ENCODE peak calls at places on chromosomes 16 and 17, in six cellular contexts. J, N, I, C, L and P are unnamed samples.
A peak's percentile ranks its signal among the peaks of the same experiment; 100 is the strongest.

GRCh38 chr17:16423226-16423872 is 8.0 kb downstream of the TRPV2 start:
- DNase-seq in J (no peak), N (no peak), C (no peak), I (no peak), L (no peak), P (no peak)

GRCh38 chr17:19569785-19570496 is 36.3 kb downstream of the SLC47A1 start:
- DNase-seq in L (no peak), N (no peak), C (no peak), I (no peak), J (peak; percentile 29), P (no peak)

GRCh38 chr17:39527220-39527813 is 66.0 kb downstream of the CDK12 start:
- DNase-seq in C (no peak), L (no peak), J (no peak), I (peak; percentile 15), N (peak; percentile 17), P (no peak)

GRCh38 chr16:88063201-88063773 is 112.1 kb downstream of the BANP start:
- DNase-seq in L (no peak), N (peak; percentile 36), I (peak; percentile 91), J (peak; percentile 13), C (peak; percentile 65), P (peak; percentile 54)

GRCh38 chr17:7204828-7205461 is 14.7 kb downstream of the DLG4 start:
- DNase-seq in J (peak; percentile 62), L (peak; percentile 89), I (peak; percentile 85), C (peak; percentile 89), N (peak; percentile 59), P (peak; percentile 84)

GRCh38 chr16:86827521-86827920 is 249.2 kb downstream of the FOXL1 start:
- DNase-seq in I (no peak), J (no peak), C (no peak), N (no peak), L (peak; percentile 13), P (no peak)

GRCh38 chr16:79612207-79612606 is 11.7 kb upstream of the MAF start:
- DNase-seq in N (no peak), C (no peak), I (peak; percentile 57), J (no peak), L (no peak), P (no peak)

GRCh38 chr17:59105852-59106462 is 723 bp downstream of the TRIM37 start:
- DNase-seq in C (peak; percentile 82), N (peak; percentile 42), J (peak; percentile 80), L (peak; percentile 79), I (peak; percentile 34), P (peak; percentile 72)

GRCh38 chr17:40552806-40553693 is 12.2 kb downstream of the CCR7 start:
- DNase-seq in J (peak; percentile 68), N (no peak), I (no peak), C (no peak), L (peak; percentile 67), P (no peak)

GRCh38 chr17:65564793-65565192 is 3.3 kb upstream of the AXIN2 start:
- DNase-seq in L (no peak), C (no peak), I (peak; percentile 54), N (no peak), J (peak; percentile 43), P (peak; percentile 10)

GRCh38 chr17:73820686-73821448 is 176.6 kb upstream of the SDK2 start:
- DNase-seq in L (no peak), N (no peak), C (no peak), I (no peak), J (peak; percentile 12), P (no peak)
- H3K4me3 ChIP-seq in L (no peak overlapping the region), N (no peak overlapping the region), C (no peak overlapping the region), I (no peak overlapping the region), J (no peak overlapping the region), P (no peak overlapping the region)

GRCh38 chr17:50636145-50636803 is 1.6 kb downstream of the ABCC3 start:
- DNase-seq in C (no peak), L (no peak), J (no peak), I (no peak), N (no peak), P (no peak)
- H3K4me1 ChIP-seq in C (peaks cover 36% of the 10 kb centered on the region), L (peaks cover 58% of the 10 kb centered on the region), J (peaks cover 40% of the 10 kb centered on the region), I (peaks cover 32% of the 10 kb centered on the region), N (peaks cover 29% of the 10 kb centered on the region), P (peaks cover 77% of the 10 kb centered on the region)

DNA sequence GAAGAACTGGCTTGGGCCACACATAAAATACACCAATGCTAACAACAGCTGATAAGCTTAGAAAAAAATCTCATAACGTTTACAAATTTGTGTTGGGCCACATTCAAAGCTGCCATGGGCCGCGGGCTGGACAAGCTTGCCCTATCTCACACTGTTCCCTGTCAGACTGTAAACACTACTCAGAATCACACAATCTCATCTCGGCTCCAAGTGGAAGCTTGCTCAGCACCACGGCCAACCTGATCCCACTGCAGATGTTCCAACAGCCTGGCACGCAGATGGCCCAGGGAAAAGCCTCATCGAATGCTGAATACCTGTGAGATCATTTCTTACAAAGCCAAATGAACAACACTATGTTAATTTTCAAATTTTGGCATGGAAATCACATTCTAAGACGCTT is 125.8 kb downstream of the ANKRD11 start:
- DNase-seq in L (no peak), J (no peak), N (no peak), I (peak; percentile 61), C (no peak), P (no peak)
- H3K4me3 ChIP-seq in L (no peak overlapping the region), J (no peak overlapping the region), N (no peak overlapping the region), I (no peak overlapping the region), C (no peak overlapping the region), P (no peak overlapping the region)

GRCh38 chr16:67423634-67424575 is 7.0 kb upstream of the HSD11B2 start:
- DNase-seq in J (peak; percentile 63), N (no peak), L (no peak), I (no peak), C (no peak), P (no peak)

GRCh38 chr16:67425046-67425445 is 5.9 kb upstream of the HSD11B2 start:
- DNase-seq in N (no peak), J (no peak), C (no peak), L (no peak), I (no peak), P (no peak)

GRCh38 chr16:67425581-67425980 is 5.3 kb upstream of the HSD11B2 start:
- DNase-seq in C (no peak), L (no peak), I (no peak), N (no peak), J (no peak), P (no peak)

GRCh38 chr16:67426950-67427349 is 4.0 kb upstream of the HSD11B2 start:
- DNase-seq in I (no peak), J (no peak), L (no peak), C (no peak), N (no peak), P (no peak)

GRCh38 chr16:67426022-67426421 is 4.9 kb upstream of the HSD11B2 start:
- DNase-seq in L (no peak), I (no peak), J (no peak), N (no peak), C (no peak), P (no peak)
- H3K4me1 ChIP-seq in L (peaks cover 6% of the 10 kb centered on the region), I (no peaks in the 10 kb centered on the region), J (peaks cover 31% of the 10 kb centered on the region), N (peaks cover 9% of the 10 kb centered on the region), C (peaks cover 33% of the 10 kb centered on the region), P (peaks cover 21% of the 10 kb centered on the region)

GRCh38 chr17:82001657-82002056 is 21.0 kb downstream of the CENPX start:
- DNase-seq in L (no peak), J (no peak), C (no peak), N (no peak), I (no peak), P (no peak)
- H3K4me3 ChIP-seq in L (no peak overlapping the region), J (no peak overlapping the region), C (no peak overlapping the region), N (no peak overlapping the region), I (no peak overlapping the region), P (no peak overlapping the region)

GRCh38 chr17:4499431-4500187 is 928 bp downstream of the SPNS2 start:
- DNase-seq in N (no peak), J (no peak), C (no peak), I (no peak), L (no peak), P (no peak)
- H3K4me1 ChIP-seq in N (peaks cover 22% of the 10 kb centered on the region), J (peaks cover 28% of the 10 kb centered on the region), C (peaks cover 40% of the 10 kb centered on the region), I (no peaks in the 10 kb centered on the region), L (peaks cover 29% of the 10 kb centered on the region), P (peaks cover 68% of the 10 kb centered on the region)

DNA sequence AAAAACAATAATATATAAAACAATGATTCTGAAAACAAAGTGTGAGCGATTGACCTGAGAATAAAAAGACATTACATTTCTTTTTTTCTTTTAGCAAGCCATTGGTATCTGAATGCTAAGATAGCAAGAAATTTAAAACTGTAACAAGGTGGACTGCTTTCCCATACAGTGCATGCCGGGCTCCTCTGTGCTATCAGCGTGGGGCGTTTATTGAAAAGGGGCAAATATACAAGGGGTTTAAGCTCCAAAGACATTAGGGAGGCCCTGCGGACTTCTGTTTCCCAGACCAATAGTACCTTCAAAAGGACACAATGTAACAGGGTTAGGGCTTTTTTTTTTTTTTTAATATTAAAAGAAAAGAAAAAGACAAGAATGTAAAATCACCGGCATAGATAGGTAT is 261.3 kb downstream of the ZFHX3 start:
- DNase-seq in C (no peak), L (no peak), J (no peak), I (no peak), N (no peak), P (no peak)
- H3K4me3 ChIP-seq in C (peak overlapping the region; percentile 38), L (peak overlapping the region; percentile 62), J (no peak overlapping the region), I (no peak overlapping the region), N (no peak overlapping the region), P (no peak overlapping the region)

DNA sequence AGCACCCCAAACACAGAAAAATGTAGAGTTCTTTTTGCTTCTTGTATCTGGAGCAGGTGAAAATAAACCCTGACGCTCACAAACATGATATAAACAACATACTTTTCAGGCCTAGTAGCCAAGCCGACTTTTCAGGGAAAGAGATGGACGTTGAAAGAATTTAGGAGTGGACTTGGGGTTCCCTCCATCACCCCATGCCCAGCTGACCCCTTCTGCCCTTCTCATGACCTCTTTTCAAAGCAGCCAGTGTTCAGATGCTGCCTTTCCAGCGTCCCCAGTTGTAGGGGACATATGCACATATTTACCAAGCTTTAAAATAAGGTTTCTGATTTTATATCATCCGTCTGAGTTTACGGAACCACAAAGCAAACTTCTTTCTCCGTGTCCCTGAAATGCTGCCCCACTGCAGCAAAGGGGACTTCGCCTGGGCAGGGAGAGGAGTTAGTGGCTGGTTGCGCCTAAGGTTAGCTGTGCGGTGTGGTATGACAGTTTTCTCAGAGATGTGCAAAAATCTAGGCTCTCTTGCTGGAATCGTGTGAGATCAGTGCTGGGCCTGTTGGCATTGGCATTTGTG is 235.5 kb downstream of the MRTFB start:
- DNase-seq in J (no peak), N (no peak), I (no peak), L (no peak), C (no peak), P (no peak)
- H3K4me1 ChIP-seq in J (peaks cover 26% of the 10 kb centered on the region), N (peaks cover 22% of the 10 kb centered on the region), I (peaks cover 26% of the 10 kb centered on the region), L (peaks cover 57% of the 10 kb centered on the region), C (peaks cover 69% of the 10 kb centered on the region), P (peaks cover 9% of the 10 kb centered on the region)

GRCh38 chr16:689175-689897 is 862 bp downstream of the WDR24 start:
- DNase-seq in N (no peak), I (no peak), J (no peak), C (no peak), L (no peak), P (no peak)
- H3K4me3 ChIP-seq in N (peak overlapping the region; percentile 99), I (peak overlapping the region; percentile 78), J (peak overlapping the region; percentile 26), C (peak overlapping the region; percentile 98), L (peak overlapping the region; percentile 79), P (peak overlapping the region; percentile 99)